ENCODE peak calls at places on chromosomes 2 and 18, in four cellular contexts. Q is stimulated activated naive CD8-positive, alpha-beta T cell treated with anti-CD3 and anti-CD28 coated beads, Interleukin-15, amount 100 ng/mL, for 72 hours; W is T-helper 9 cell; D is activated T-helper 1 cell treated with anti-CD3 and anti-CD28 coated beads, Interleukin-12 subunit alpha, Interleukin-12 subunit beta, Interleukin-2, Interleukin-4 antibody, amounts not matched to agents 30 ng/mL and 10 ng/mL and 1 ng/mL, durations not matched to agents 14 hours and 24 hours and 36 hours. R is an unnamed sample.

GRCh38 chr2:85437488-85438290 is 19.2 kb downstream of the SH2D6 start:
- DNase-seq in Q (peak), W (peak), D (peak), R (peak)

GRCh38 chr18:55988537-55988936 is 400.5 kb upstream of the TCF4 start:
- DNase-seq in Q (no peak), W (no peak), D (no peak), R (no peak)

GRCh38 chr2:215705771-215706261 is 269.9 kb upstream of the FN1 start:
- DNase-seq in Q (no peak), W (no peak), D (no peak), R (no peak)

GRCh38 chr2:1707771-1708351 is 36.5 kb downstream of the PXDN start:
- DNase-seq in Q (no peak), W (no peak), D (no peak), R (peak)

GRCh38 chr2:201953880-201954279 is 79.8 kb upstream of the FZD7 start:
- DNase-seq in Q (no peak), W (no peak), D (no peak), R (no peak)

GRCh38 chr2:6927186-6927585 is 10.0 kb downstream of the RNF144A start:
- DNase-seq in Q (no peak), W (no peak), D (no peak), R (no peak)

GRCh38 chr18:2168022-2168421 is 403.3 kb downstream of the METTL4 start:
- DNase-seq in Q (no peak), W (no peak), D (no peak), R (no peak)

GRCh38 chr2:36366491-36367120 is 11.0 kb downstream of the CRIM1 start:
- DNase-seq in Q (no peak), W (no peak), D (no peak), R (no peak)

GRCh38 chr18:21490745-21491144 is 109.8 kb downstream of the ESCO1 start:
- DNase-seq in Q (no peak), W (no peak), D (no peak), R (no peak)

GRCh38 chr2:235263205-235264120 is 230.4 kb upstream of the AGAP1 start:
- DNase-seq in Q (no peak), W (no peak), D (no peak), R (peak)

GRCh38 chr2:72006188-72006736 is 141.4 kb downstream of the CYP26B1 start:
- DNase-seq in Q (no peak), W (no peak), D (no peak), R (peak)

GRCh38 chr2:60064687-60065361 is 488.6 kb downstream of the BCL11A start:
- DNase-seq in Q (no peak), W (no peak), D (no peak), R (no peak)

GRCh38 chr2:53636616-53637015 is 131.0 kb upstream of the CHAC2 start:
- DNase-seq in Q (no peak), W (no peak), D (no peak), R (no peak)

GRCh38 chr2:98913916-98914712 is 21.9 kb downstream of the CRACDL start:
- DNase-seq in Q (no peak), W (no peak), D (no peak), R (peak)

GRCh38 chr2:208006325-208006724 is 19.0 kb downstream of the PLEKHM3 start:
- DNase-seq in Q (no peak), W (no peak), D (no peak), R (no peak)

R was measured in kidney.